ENCODE peak calls at places on chromosomes 7 and 10, in six cellular contexts. One of them, this sample, is unnamed.

GRCh38 chr7:38274927-38275326 is 1.5 kb upstream of the TARP start:
- DNase-seq in H54: no peak
- DNase-seq in mucosa of gallbladder: no peak
- DNase-seq in stimulated activated CD8-positive, alpha-beta memory T cell treated with anti-CD3 and anti-CD28 coated beads, Interleukin-7, amount 100 ng/mL, for 4 hours: no peak
- DNase-seq in aorta: no peak
- DNase-seq in neural crest cell: no peak
- DNase-seq in this sample: no peak

GRCh38 chr10:132078746-132079345 is 13.1 kb downstream of the JAKMIP3 start:
- DNase-seq in aorta: no peak
- DNase-seq in H54: no peak
- DNase-seq in neural crest cell: no peak
- DNase-seq in stimulated activated CD8-positive, alpha-beta memory T cell treated with anti-CD3 and anti-CD28 coated beads, Interleukin-7, amount 100 ng/mL, for 4 hours: no peak
- DNase-seq in mucosa of gallbladder: no peak
- DNase-seq in this sample: no peak

GRCh38 chr10:110686037-110686436 is 41.9 kb downstream of the RBM20 start:
- DNase-seq in aorta: no peak
- DNase-seq in mucosa of gallbladder: no peak
- DNase-seq in H54: no peak
- DNase-seq in neural crest cell: no peak
- DNase-seq in stimulated activated CD8-positive, alpha-beta memory T cell treated with anti-CD3 and anti-CD28 coated beads, Interleukin-7, amount 100 ng/mL, for 4 hours: no peak
- DNase-seq in this sample: no peak

GRCh38 chr7:290554-291301 is 758 bp downstream of the FOXL3 start:
- DNase-seq in mucosa of gallbladder: no peak
- DNase-seq in H54: no peak
- DNase-seq in neural crest cell: no peak
- DNase-seq in stimulated activated CD8-positive, alpha-beta memory T cell treated with anti-CD3 and anti-CD28 coated beads, Interleukin-7, amount 100 ng/mL, for 4 hours: no peak
- DNase-seq in aorta: no peak
- DNase-seq in this sample: no peak

GRCh38 chr7:220151-220841 is 27.9 kb downstream of the FAM20C start:
- DNase-seq in H54: no peak
- DNase-seq in stimulated activated CD8-positive, alpha-beta memory T cell treated with anti-CD3 and anti-CD28 coated beads, Interleukin-7, amount 100 ng/mL, for 4 hours: no peak
- DNase-seq in mucosa of gallbladder: no peak
- DNase-seq in aorta: no peak
- DNase-seq in neural crest cell: peak
- DNase-seq in this sample: no peak

GRCh38 chr10:58508316-58508715 is 4.4 kb upstream of the BICC1 start:
- DNase-seq in stimulated activated CD8-positive, alpha-beta memory T cell treated with anti-CD3 and anti-CD28 coated beads, Interleukin-7, amount 100 ng/mL, for 4 hours: no peak
- DNase-seq in mucosa of gallbladder: no peak
- DNase-seq in aorta: no peak
- DNase-seq in H54: no peak
- DNase-seq in neural crest cell: no peak
- DNase-seq in this sample: peak

GRCh38 chr7:83849135-83849534 is 200.2 kb upstream of the SEMA3E start:
- DNase-seq in aorta: no peak
- DNase-seq in stimulated activated CD8-positive, alpha-beta memory T cell treated with anti-CD3 and anti-CD28 coated beads, Interleukin-7, amount 100 ng/mL, for 4 hours: no peak
- DNase-seq in mucosa of gallbladder: no peak
- DNase-seq in H54: no peak
- DNase-seq in neural crest cell: no peak
- DNase-seq in this sample: no peak

GRCh38 chr10:74227697-74228424 is 76.8 kb downstream of the ADK start:
- DNase-seq in mucosa of gallbladder: no peak
- DNase-seq in H54: peak
- DNase-seq in stimulated activated CD8-positive, alpha-beta memory T cell treated with anti-CD3 and anti-CD28 coated beads, Interleukin-7, amount 100 ng/mL, for 4 hours: no peak
- DNase-seq in neural crest cell: no peak
- DNase-seq in aorta: no peak
- DNase-seq in this sample: no peak

GRCh38 chr7:1859266-1860035 is 189.4 kb downstream of the ELFN1 start:
- DNase-seq in aorta: peak
- DNase-seq in H54: no peak
- DNase-seq in mucosa of gallbladder: no peak
- DNase-seq in stimulated activated CD8-positive, alpha-beta memory T cell treated with anti-CD3 and anti-CD28 coated beads, Interleukin-7, amount 100 ng/mL, for 4 hours: no peak
- DNase-seq in neural crest cell: no peak
- DNase-seq in this sample: no peak

GRCh38 chr7:4791738-4792536 is 16.5 kb downstream of the AP5Z1 start:
- DNase-seq in aorta: peak
- DNase-seq in H54: no peak
- DNase-seq in mucosa of gallbladder: peak
- DNase-seq in stimulated activated CD8-positive, alpha-beta memory T cell treated with anti-CD3 and anti-CD28 coated beads, Interleukin-7, amount 100 ng/mL, for 4 hours: peak
- DNase-seq in neural crest cell: peak
- DNase-seq in this sample: no peak

GRCh38 chr7:49791089-49791741 is 17.8 kb downstream of the VWC2 start:
- DNase-seq in aorta: no peak
- DNase-seq in stimulated activated CD8-positive, alpha-beta memory T cell treated with anti-CD3 and anti-CD28 coated beads, Interleukin-7, amount 100 ng/mL, for 4 hours: no peak
- DNase-seq in mucosa of gallbladder: no peak
- DNase-seq in H54: no peak
- DNase-seq in neural crest cell: peak
- DNase-seq in this sample: no peak

GRCh38 chr10:132455986-132456847 is 59.2 kb downstream of the PWWP2B start:
- DNase-seq in H54: no peak
- DNase-seq in aorta: peak
- DNase-seq in mucosa of gallbladder: no peak
- DNase-seq in neural crest cell: no peak
- DNase-seq in stimulated activated CD8-positive, alpha-beta memory T cell treated with anti-CD3 and anti-CD28 coated beads, Interleukin-7, amount 100 ng/mL, for 4 hours: no peak
- DNase-seq in this sample: no peak

GRCh38 chr10:55867848-55868247 is 493.2 kb downstream of the ZWINT start:
- DNase-seq in H54: no peak
- DNase-seq in neural crest cell: no peak
- DNase-seq in stimulated activated CD8-positive, alpha-beta memory T cell treated with anti-CD3 and anti-CD28 coated beads, Interleukin-7, amount 100 ng/mL, for 4 hours: no peak
- DNase-seq in aorta: no peak
- DNase-seq in mucosa of gallbladder: no peak
- DNase-seq in this sample: no peak

GRCh38 chr10:5534880-5535856 is 10.4 kb downstream of the CALML3 start:
- DNase-seq in aorta: no peak
- DNase-seq in mucosa of gallbladder: no peak
- DNase-seq in H54: no peak
- DNase-seq in neural crest cell: no peak
- DNase-seq in stimulated activated CD8-positive, alpha-beta memory T cell treated with anti-CD3 and anti-CD28 coated beads, Interleukin-7, amount 100 ng/mL, for 4 hours: no peak
- DNase-seq in this sample: no peak

GRCh38 chr7:73565675-73566342 is 8.3 kb upstream of the BCL7B start:
- DNase-seq in H54: no peak
- DNase-seq in aorta: no peak
- DNase-seq in neural crest cell: no peak
- DNase-seq in stimulated activated CD8-positive, alpha-beta memory T cell treated with anti-CD3 and anti-CD28 coated beads, Interleukin-7, amount 100 ng/mL, for 4 hours: no peak
- DNase-seq in mucosa of gallbladder: no peak
- DNase-seq in this sample: no peak